ENCODE peak calls at places on chromosomes 5 and 9, in five cellular contexts. One of them, this sample, is unnamed.

GRCh38 chr5:166834246-166834645 is 1457.2 kb upstream of the WWC1 start:
- DNase-seq in MM.1S: no peak
- DNase-seq in GM23338: no peak
- DNase-seq in GM23248: no peak
- DNase-seq in SK-N-SH: no peak
- DNase-seq in this sample: no peak

GRCh38 chr9:16671591-16672137 is 198.8 kb downstream of the BNC2 start:
- DNase-seq in MM.1S: no peak
- DNase-seq in GM23338: no peak
- DNase-seq in GM23248: peak
- DNase-seq in SK-N-SH: no peak
- DNase-seq in this sample: no peak

GRCh38 chr9:105359899-105360298 is 87.9 kb upstream of the FSD1L start:
- DNase-seq in MM.1S: no peak
- DNase-seq in GM23338: no peak
- DNase-seq in GM23248: peak
- DNase-seq in SK-N-SH: no peak
- DNase-seq in this sample: no peak

GRCh38 chr5:80061005-80061404 is 25.9 kb downstream of the THBS4 start:
- DNase-seq in MM.1S: no peak
- DNase-seq in GM23338: no peak
- DNase-seq in GM23248: no peak
- DNase-seq in SK-N-SH: no peak
- DNase-seq in this sample: no peak

GRCh38 chr5:135110941-135111596 is 77.0 kb upstream of the PITX1 start:
- DNase-seq in MM.1S: no peak
- DNase-seq in GM23338: no peak
- DNase-seq in GM23248: no peak
- DNase-seq in SK-N-SH: no peak
- DNase-seq in this sample: no peak

GRCh38 chr5:154071799-154072781 is 33.3 kb downstream of the MFAP3 start:
- DNase-seq in MM.1S: peak
- DNase-seq in GM23338: peak
- DNase-seq in GM23248: peak
- DNase-seq in SK-N-SH: peak
- DNase-seq in this sample: peak

GRCh38 chr5:116494784-116495480 is 79.7 kb downstream of the SEMA6A start:
- DNase-seq in MM.1S: no peak
- DNase-seq in GM23338: no peak
- DNase-seq in GM23248: no peak
- DNase-seq in SK-N-SH: no peak
- DNase-seq in this sample: no peak

GRCh38 chr5:163478126-163478981 is 17.9 kb downstream of the HMMR start:
- DNase-seq in MM.1S: no peak
- DNase-seq in GM23338: no peak
- DNase-seq in GM23248: peak
- DNase-seq in SK-N-SH: no peak
- DNase-seq in this sample: no peak

GRCh38 chr5:73764586-73764985 is 138.6 kb downstream of the ARHGEF28 start:
- DNase-seq in MM.1S: no peak
- DNase-seq in GM23338: no peak
- DNase-seq in GM23248: peak
- DNase-seq in SK-N-SH: no peak
- DNase-seq in this sample: no peak

GRCh38 chr9:18281291-18281690 is 192.7 kb upstream of the ADAMTSL1 start:
- DNase-seq in MM.1S: no peak
- DNase-seq in GM23338: no peak
- DNase-seq in GM23248: no peak
- DNase-seq in SK-N-SH: no peak
- DNase-seq in this sample: no peak

GRCh38 chr9:128390150-128390812 is 19.1 kb downstream of the URM1 start:
- DNase-seq in MM.1S: no peak
- DNase-seq in GM23338: no peak
- DNase-seq in GM23248: no peak
- DNase-seq in SK-N-SH: no peak
- DNase-seq in this sample: no peak

GRCh38 chr9:4792054-4792571 is 631 bp upstream of the RCL1 start:
- DNase-seq in MM.1S: no peak
- DNase-seq in GM23338: no peak
- DNase-seq in GM23248: no peak
- DNase-seq in SK-N-SH: no peak
- DNase-seq in this sample: no peak

GRCh38 chr5:54049144-54049543 is 261.2 kb downstream of the ARL15 start:
- DNase-seq in MM.1S: no peak
- DNase-seq in GM23338: no peak
- DNase-seq in GM23248: peak
- DNase-seq in SK-N-SH: no peak
- DNase-seq in this sample: no peak

GRCh38 chr9:5628530-5629311 is at the start of gene RIC1:
- DNase-seq in MM.1S: peak
- DNase-seq in GM23338: peak
- DNase-seq in GM23248: peak
- DNase-seq in SK-N-SH: peak
- DNase-seq in this sample: peak

GRCh38 chr9:79662553-79662956 is 90.8 kb downstream of the TLE4 start:
- DNase-seq in MM.1S: no peak
- DNase-seq in GM23338: peak
- DNase-seq in GM23248: peak
- DNase-seq in SK-N-SH: peak
- DNase-seq in this sample: no peak

GRCh38 chr5:139294372-139295165 is 1.0 kb downstream of the MATR3 start:
- DNase-seq in MM.1S: peak
- DNase-seq in GM23338: peak
- DNase-seq in GM23248: peak
- DNase-seq in SK-N-SH: peak
- DNase-seq in this sample: peak

GRCh38 chr9:99092643-99093491 is 12.0 kb upstream of the TGFBR1 start:
- DNase-seq in MM.1S: no peak
- DNase-seq in GM23338: no peak
- DNase-seq in GM23248: no peak
- DNase-seq in SK-N-SH: no peak
- DNase-seq in this sample: no peak

GRCh38 chr9:132793606-132794580 is 84.2 kb downstream of the AK8 start:
- DNase-seq in MM.1S: no peak
- DNase-seq in GM23338: no peak
- DNase-seq in GM23248: no peak
- DNase-seq in SK-N-SH: no peak
- DNase-seq in this sample: no peak

GRCh38 chr5:121850272-121850671 is 1.4 kb upstream of the FTMT start:
- DNase-seq in MM.1S: no peak
- DNase-seq in GM23338: no peak
- DNase-seq in GM23248: no peak
- DNase-seq in SK-N-SH: no peak
- DNase-seq in this sample: no peak

GRCh38 chr9:86075132-86075807 is 24.1 kb downstream of the GOLM1 start:
- DNase-seq in MM.1S: no peak
- DNase-seq in GM23338: no peak
- DNase-seq in GM23248: no peak
- DNase-seq in SK-N-SH: no peak
- DNase-seq in this sample: no peak

GRCh38 chr5:58268263-58268662 is 191.6 kb downstream of the PLK2 start:
- DNase-seq in MM.1S: no peak
- DNase-seq in GM23338: no peak
- DNase-seq in GM23248: no peak
- DNase-seq in SK-N-SH: no peak
- DNase-seq in this sample: no peak

GRCh38 chr9:130241198-130241535 is 24.4 kb upstream of the HMCN2 start:
- DNase-seq in MM.1S: no peak
- DNase-seq in GM23338: no peak
- DNase-seq in GM23248: no peak
- DNase-seq in SK-N-SH: no peak
- DNase-seq in this sample: no peak

GRCh38 chr5:132011561-132012384 is at the start of gene ACSL6:
- DNase-seq in MM.1S: no peak
- DNase-seq in GM23338: peak
- DNase-seq in GM23248: peak
- DNase-seq in SK-N-SH: peak
- DNase-seq in this sample: peak

GRCh38 chr5:178118345-178118744 is 5.0 kb downstream of the N4BP3 start:
- DNase-seq in MM.1S: no peak
- DNase-seq in GM23338: no peak
- DNase-seq in GM23248: no peak
- DNase-seq in SK-N-SH: no peak
- DNase-seq in this sample: no peak

GRCh38 chr5:69519285-69519684 is 26.7 kb downstream of the OCLN start:
- DNase-seq in MM.1S: no peak
- DNase-seq in GM23338: no peak
- DNase-seq in GM23248: no peak
- DNase-seq in SK-N-SH: no peak
- DNase-seq in this sample: no peak

GRCh38 chr9:108282872-108283271 is 572.9 kb downstream of the ACTL7B start:
- DNase-seq in MM.1S: no peak
- DNase-seq in GM23338: peak
- DNase-seq in GM23248: peak
- DNase-seq in SK-N-SH: no peak
- DNase-seq in this sample: no peak

GRCh38 chr5:16937023-16937379 is 913 bp upstream of the MYO10 start:
- DNase-seq in MM.1S: no peak
- DNase-seq in GM23338: peak
- DNase-seq in GM23248: peak
- DNase-seq in SK-N-SH: no peak
- DNase-seq in this sample: peak

GRCh38 chr5:5071554-5071953 is 68.6 kb upstream of the ADAMTS16 start:
- DNase-seq in MM.1S: no peak
- DNase-seq in GM23338: no peak
- DNase-seq in GM23248: no peak
- DNase-seq in SK-N-SH: no peak
- DNase-seq in this sample: no peak

GRCh38 chr9:112112941-112113399 is 62.1 kb downstream of the SUSD1 start:
- DNase-seq in MM.1S: no peak
- DNase-seq in GM23338: peak
- DNase-seq in GM23248: peak
- DNase-seq in SK-N-SH: peak
- DNase-seq in this sample: peak

GRCh38 chr9:135905380-135906282 is 1.7 kb downstream of the CAMSAP1 start:
- DNase-seq in MM.1S: no peak
- DNase-seq in GM23338: no peak
- DNase-seq in GM23248: peak
- DNase-seq in SK-N-SH: no peak
- DNase-seq in this sample: peak
- H3K4me3 ChIP-seq in MM.1S: no peak
- H3K4me3 ChIP-seq in GM23338: peak
- H3K4me3 ChIP-seq in GM23248: peak
- H3K4me3 ChIP-seq in SK-N-SH: peak
- H3K4me3 ChIP-seq in this sample: peak

DNA sequence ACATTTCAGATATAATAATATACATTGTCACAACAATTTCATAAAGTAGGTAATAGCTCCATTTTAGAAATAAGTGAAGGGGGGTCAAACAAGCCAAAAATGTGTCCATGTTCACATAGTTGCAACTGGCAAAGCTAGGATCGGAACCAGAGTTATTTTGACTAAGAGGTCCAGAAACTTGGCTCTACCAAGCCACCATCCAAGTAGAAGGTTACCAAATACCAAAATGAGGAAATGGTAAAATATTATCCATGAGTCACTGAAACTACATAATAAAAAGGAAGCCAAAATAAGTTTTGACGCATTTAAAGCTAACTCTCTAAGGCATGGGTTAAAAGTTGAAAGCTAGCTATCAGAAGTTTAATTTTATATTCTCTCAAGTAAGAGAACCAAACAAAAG is 886.9 kb upstream of the DMAC1 start:
- DNase-seq in MM.1S: no peak
- DNase-seq in GM23338: no peak
- DNase-seq in GM23248: no peak
- DNase-seq in SK-N-SH: no peak
- DNase-seq in this sample: no peak
- TF ChIP-seq EZH2phosphoT487 in MM.1S: no peak
- TF ChIP-seq EZH2phosphoT487 in GM23338: no peak
- TF ChIP-seq EZH2phosphoT487 in GM23248: no peak
- TF ChIP-seq EZH2phosphoT487 in SK-N-SH: no peak
- TF ChIP-seq EZH2phosphoT487 in this sample: no peak

GRCh38 chr9:114929166-114929565 is 1.2 kb downstream of the TNFSF8 start:
- DNase-seq in MM.1S: peak
- DNase-seq in GM23338: no peak
- DNase-seq in GM23248: no peak
- DNase-seq in SK-N-SH: no peak
- DNase-seq in this sample: no peak

GRCh38 chr9:114930063-114930812 is at the start of gene TNFSF8:
- DNase-seq in MM.1S: no peak
- DNase-seq in GM23338: no peak
- DNase-seq in GM23248: no peak
- DNase-seq in SK-N-SH: no peak
- DNase-seq in this sample: no peak

GRCh38 chr9:114925039-114925438 is 5.4 kb downstream of the TNFSF8 start:
- DNase-seq in MM.1S: peak
- DNase-seq in GM23338: no peak
- DNase-seq in GM23248: no peak
- DNase-seq in SK-N-SH: no peak
- DNase-seq in this sample: no peak

GRCh38 chr9:114925672-114926071 is 4.7 kb downstream of the TNFSF8 start:
- DNase-seq in MM.1S: no peak
- DNase-seq in GM23338: peak
- DNase-seq in GM23248: no peak
- DNase-seq in SK-N-SH: no peak
- DNase-seq in this sample: no peak

DNA sequence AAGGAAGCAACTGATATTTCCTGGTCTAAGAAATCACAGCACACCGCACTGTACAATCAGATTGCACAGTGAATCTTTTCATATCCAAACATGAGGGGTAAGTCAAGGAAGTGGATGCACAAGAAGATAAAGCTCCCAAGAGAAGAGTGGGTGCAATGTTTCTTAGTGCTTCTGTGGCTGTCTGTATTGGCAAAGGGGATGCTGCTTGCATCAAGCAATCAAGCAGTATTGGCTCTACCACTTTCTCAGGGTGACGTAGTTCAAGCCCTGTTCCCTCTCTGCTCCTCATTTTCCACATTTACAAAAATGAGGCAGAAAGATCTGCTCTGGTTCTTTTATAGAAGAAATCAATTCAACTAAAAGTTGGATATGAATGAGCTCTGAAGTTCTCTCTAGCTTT is 2.3 kb downstream of the TNFSF8 start:
- DNase-seq in MM.1S: no peak
- DNase-seq in GM23338: no peak
- DNase-seq in GM23248: no peak
- DNase-seq in SK-N-SH: no peak
- DNase-seq in this sample: no peak
- H3K4me3 ChIP-seq in MM.1S: no peak
- H3K4me3 ChIP-seq in GM23338: no peak
- H3K4me3 ChIP-seq in GM23248: no peak
- H3K4me3 ChIP-seq in SK-N-SH: no peak
- H3K4me3 ChIP-seq in this sample: no peak

DNA sequence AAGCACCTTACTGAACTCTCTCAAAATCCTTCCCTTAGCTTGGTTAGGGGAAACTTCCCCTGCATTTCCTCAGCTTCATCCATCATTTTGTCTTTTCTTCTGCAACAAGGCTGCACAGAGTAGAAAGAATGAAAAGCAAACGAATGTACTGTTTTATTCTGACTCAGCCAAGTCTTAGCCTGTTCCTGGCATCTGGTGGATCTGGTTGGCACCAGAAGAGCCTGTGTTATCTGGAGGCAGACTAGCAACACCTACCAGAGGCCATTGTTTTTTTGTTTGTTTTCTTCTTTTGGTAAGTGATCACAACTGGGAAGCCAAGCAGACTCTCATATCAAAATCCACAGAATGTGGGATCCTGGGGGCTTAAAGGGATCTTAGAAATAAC is 200.7 kb downstream of the FANCC start:
- DNase-seq in MM.1S: no peak
- DNase-seq in GM23338: no peak
- DNase-seq in GM23248: no peak
- DNase-seq in SK-N-SH: no peak
- DNase-seq in this sample: no peak
- TF ChIP-seq EZH2phosphoT487 in MM.1S: no peak
- TF ChIP-seq EZH2phosphoT487 in GM23338: no peak
- TF ChIP-seq EZH2phosphoT487 in GM23248: no peak
- TF ChIP-seq EZH2phosphoT487 in SK-N-SH: no peak
- TF ChIP-seq EZH2phosphoT487 in this sample: no peak